ENCODE peak calls at places on chromosomes 4 and X, in eight cellular contexts. T is suprapubic skin; S is substantia nigra; V is activated naive CD8-positive, alpha-beta T cell treated with anti-CD3 and anti-CD28 coated beads, Interleukin-2, amount 10 ng/mL, durations not matched to agents 7 days and 5 days; P is transverse colon; Q is D341Med; G is iris pigment epithelial cell; N is NB4. H is an unnamed sample.

GRCh38 chr4:105632599-105632998 is 75.9 kb downstream of the INTS12 start:
- DNase-seq in G (no peak), T (no peak), S (no peak), V (no peak), N (no peak), Q (no peak), P (no peak), H (no peak)

GRCh38 chrX:47483310-47484268 is 567 bp upstream of the ZNF41 start:
- DNase-seq in S (peak), G (peak), T (no peak), V (no peak), P (peak), N (no peak), Q (no peak), H (no peak)

GRCh38 chr4:46945062-46945461 is 36.0 kb upstream of the COX7B2 start:
- DNase-seq in V (no peak), P (no peak), T (no peak), S (no peak), G (no peak), Q (no peak), N (no peak), H (no peak)

GRCh38 chrX:129235903-129236302 is 287.4 kb downstream of the SMARCA1 start:
- DNase-seq in S (no peak), G (no peak), P (no peak), V (no peak), N (no peak), T (no peak), Q (peak), H (no peak)

GRCh38 chr4:2400841-2401609 is 17.4 kb downstream of the ZFYVE28 start:
- DNase-seq in N (no peak), P (no peak), G (no peak), V (no peak), S (no peak), T (no peak), Q (no peak), H (no peak)

GRCh38 chr4:67087897-67088296 is 457.4 kb downstream of the CENPC start:
- DNase-seq in Q (peak), G (peak), N (peak), S (no peak), V (no peak), P (peak), T (peak), H (no peak)

GRCh38 chr4:53637348-53637747 is 46.1 kb upstream of the LNX1 start:
- DNase-seq in P (no peak), S (no peak), T (no peak), G (no peak), Q (no peak), N (no peak), V (no peak), H (no peak)

GRCh38 chrX:139532834-139533233 is 2.3 kb downstream of the F9 start:
- DNase-seq in G (no peak), N (no peak), P (no peak), V (no peak), Q (no peak), S (no peak), T (no peak), H (no peak)

GRCh38 chr4:83738895-83739294 is 203.0 kb downstream of the GPAT3 start:
- DNase-seq in S (no peak), V (no peak), Q (no peak), T (no peak), P (no peak), G (no peak), N (no peak), H (no peak)

GRCh38 chr4:45679411-45679810 is 444.4 kb downstream of the GABRG1 start:
- DNase-seq in S (no peak), T (no peak), G (no peak), P (no peak), Q (peak), V (no peak), N (no peak), H (no peak)

GRCh38 chr4:169208516-169208915 is 62.2 kb downstream of the SH3RF1 start:
- DNase-seq in P (no peak), V (no peak), T (no peak), G (peak), Q (no peak), N (no peak), S (no peak), H (no peak)

GRCh38 chr4:169315530-169316306 is 45.0 kb upstream of the SH3RF1 start:
- DNase-seq in S (no peak), Q (no peak), G (peak), N (no peak), P (peak), V (no peak), T (no peak), H (no peak)

GRCh38 chrX:1246816-1247215 is 21.8 kb upstream of the CSF2RA start:
- DNase-seq in V (peak), P (peak), G (peak), S (no peak), Q (peak), N (peak), T (peak), H (no peak)

GRCh38 chrX:150050387-150050786 is 112.1 kb upstream of the EOLA2 start:
- DNase-seq in G (no peak), P (no peak), V (no peak), S (no peak), Q (no peak), T (no peak), N (no peak), H (no peak)

GRCh38 chr4:12875640-12876243 is 608.4 kb downstream of the RAB28 start:
- DNase-seq in G (no peak), Q (no peak), T (no peak), N (no peak), P (no peak), V (no peak), S (no peak), H (no peak)

GRCh38 chr4:38145741-38146140 is 185.5 kb downstream of the PTTG2 start:
- DNase-seq in T (no peak), N (no peak), P (no peak), G (peak), V (no peak), S (no peak), Q (no peak), H (no peak)

GRCh38 chr4:6852582-6852981 is 57.0 kb upstream of the TBC1D14 start:
- DNase-seq in N (peak), Q (no peak), S (no peak), G (no peak), T (no peak), P (no peak), V (no peak), H (no peak)

GRCh38 chr4:11263208-11263607 is 165.5 kb downstream of the HS3ST1 start:
- DNase-seq in G (no peak), N (no peak), T (no peak), P (no peak), Q (no peak), S (no peak), V (no peak), H (no peak)

GRCh38 chrX:56232221-56233082 is at the start of gene KLF8:
- DNase-seq in T (peak), V (peak), P (peak), N (peak), S (no peak), G (no peak), Q (no peak), H (no peak)

GRCh38 chr4:1366371-1367229 is 19.6 kb downstream of the UVSSA start:
- DNase-seq in V (peak), N (no peak), G (no peak), P (no peak), Q (no peak), T (peak), S (no peak), H (no peak)

GRCh38 chr4:40409835-40410234 is 74.7 kb downstream of the CHRNA9 start:
- DNase-seq in N (no peak), G (peak), V (no peak), S (no peak), T (no peak), P (no peak), Q (no peak), H (no peak)

GRCh38 chrX:43870758-43871419 is 11.4 kb downstream of the MAOB start:
- DNase-seq in V (no peak), S (no peak), G (no peak), P (no peak), Q (no peak), T (no peak), N (no peak), H (no peak)

GRCh38 chr4:182197611-182198010 is 45.6 kb upstream of the TENM3 start:
- DNase-seq in P (no peak), S (no peak), N (no peak), T (no peak), V (no peak), G (no peak), Q (no peak), H (no peak)

GRCh38 chrX:67612231-67612630 is 68.4 kb downstream of the AR start:
- DNase-seq in Q (no peak), T (no peak), G (peak), V (no peak), P (no peak), N (no peak), S (no peak), H (no peak)